ENCODE peak calls at places on chromosomes 6 and 20, in seven cellular contexts. X is KG1; S is AG08396; P is neural crest cell; K is skeletal muscle cell; I is activated gamma-delta T cell treated with anti-CD3 and anti-CD28 coated beads, Interleukin-2, amount 50 U/mL, for 16 hours; W is A673. Y is an unnamed sample.

GRCh38 chr6:137399949-137400443 is 94.2 kb downstream of the OLIG3 start:
- DNase-seq in X (no peak), S (no peak), P (no peak), K (no peak), I (no peak), W (no peak), Y (no peak)

GRCh38 chr20:3651204-3651970 is 11.8 kb downstream of the GFRA4 start:
- DNase-seq in X (no peak), S (no peak), P (no peak), K (no peak), I (no peak), W (no peak), Y (no peak)

GRCh38 chr20:1292620-1293019 is 26.5 kb downstream of the SNPH start:
- DNase-seq in X (no peak), S (no peak), P (no peak), K (no peak), I (no peak), W (no peak), Y (no peak)

GRCh38 chr6:10413850-10414765 is 766 bp downstream of the TFAP2A start:
- DNase-seq in X (no peak), S (no peak), P (no peak), K (no peak), I (no peak), W (peak), Y (peak)

GRCh38 chr20:3887870-3888614 is 1.1 kb upstream of the PANK2 start:
- DNase-seq in X (no peak), S (peak), P (no peak), K (no peak), I (no peak), W (no peak), Y (peak)

GRCh38 chr20:2131366-2131765 is 29.7 kb downstream of the STK35 start:
- DNase-seq in X (no peak), S (no peak), P (no peak), K (no peak), I (no peak), W (no peak), Y (no peak)

GRCh38 chr6:156190270-156190669 is 586.9 kb upstream of the ARID1B start:
- DNase-seq in X (no peak), S (no peak), P (no peak), K (no peak), I (no peak), W (no peak), Y (no peak)

GRCh38 chr6:79277109-79277508 is 42.6 kb upstream of the HMGN3 start:
- DNase-seq in X (no peak), S (no peak), P (no peak), K (no peak), I (no peak), W (peak), Y (peak)